ENCODE peak calls at places on chromosomes 3 and 15, in four cellular contexts. One of them, this sample, is unnamed.

GRCh38 chr3:194865595-194865994 is 179.9 kb downstream of the FAM43A start:
- DNase-seq in tibial nerve: no peak
- DNase-seq in foreskin melanocyte: no peak
- DNase-seq in non-pigmented ciliary epithelial cell: no peak
- DNase-seq in this sample: no peak

GRCh38 chr3:96986241-96986640 is 171.8 kb downstream of the EPHA6 start:
- DNase-seq in tibial nerve: no peak
- DNase-seq in foreskin melanocyte: no peak
- DNase-seq in non-pigmented ciliary epithelial cell: no peak
- DNase-seq in this sample: no peak

GRCh38 chr3:7144696-7145308 is 283.9 kb downstream of the GRM7 start:
- DNase-seq in foreskin melanocyte: peak; percentile 9
- DNase-seq in non-pigmented ciliary epithelial cell: no peak
- DNase-seq in tibial nerve: no peak
- DNase-seq in this sample: peak; percentile 6

GRCh38 chr3:21463319-21463718 is 287.7 kb downstream of the ZNF385D start:
- DNase-seq in foreskin melanocyte: no peak
- DNase-seq in non-pigmented ciliary epithelial cell: no peak
- DNase-seq in tibial nerve: no peak
- DNase-seq in this sample: no peak

GRCh38 chr3:113623324-113623723 is 73.1 kb downstream of the USF3 start:
- DNase-seq in foreskin melanocyte: no peak
- DNase-seq in tibial nerve: no peak
- DNase-seq in non-pigmented ciliary epithelial cell: no peak
- DNase-seq in this sample: no peak

GRCh38 chr3:33196538-33196937 is 22.1 kb downstream of the SUSD5 start:
- DNase-seq in tibial nerve: no peak
- DNase-seq in foreskin melanocyte: no peak
- DNase-seq in non-pigmented ciliary epithelial cell: no peak
- DNase-seq in this sample: no peak

GRCh38 chr15:70835415-70835814 is 18.5 kb downstream of the LARP6 start:
- DNase-seq in foreskin melanocyte: no peak
- DNase-seq in tibial nerve: peak; percentile 83
- DNase-seq in non-pigmented ciliary epithelial cell: no peak
- DNase-seq in this sample: no peak

GRCh38 chr3:152362086-152362485 is 93.4 kb downstream of the MBNL1 start:
- DNase-seq in foreskin melanocyte: no peak
- DNase-seq in tibial nerve: no peak
- DNase-seq in non-pigmented ciliary epithelial cell: no peak
- DNase-seq in this sample: no peak

GRCh38 chr3:122416966-122417365 is 1.1 kb upstream of the WDR5B start:
- DNase-seq in non-pigmented ciliary epithelial cell: no peak
- DNase-seq in tibial nerve: no peak
- DNase-seq in foreskin melanocyte: no peak
- DNase-seq in this sample: no peak

GRCh38 chr3:45950131-45950530 is 6.9 kb downstream of the CXCR6 start:
- DNase-seq in tibial nerve: no peak
- DNase-seq in foreskin melanocyte: no peak
- DNase-seq in non-pigmented ciliary epithelial cell: no peak
- DNase-seq in this sample: no peak

GRCh38 chr3:129521702-129522101 is 6.7 kb upstream of the RHO start:
- DNase-seq in foreskin melanocyte: no peak
- DNase-seq in non-pigmented ciliary epithelial cell: no peak
- DNase-seq in tibial nerve: no peak
- DNase-seq in this sample: no peak

GRCh38 chr15:95202569-95203349 is 971.4 kb downstream of the MCTP2 start:
- DNase-seq in non-pigmented ciliary epithelial cell: no peak
- DNase-seq in foreskin melanocyte: no peak
- DNase-seq in tibial nerve: no peak
- DNase-seq in this sample: no peak

GRCh38 chr15:92142242-92143232 is 251.1 kb upstream of the ST8SIA2 start:
- DNase-seq in non-pigmented ciliary epithelial cell: no peak
- DNase-seq in foreskin melanocyte: no peak
- DNase-seq in tibial nerve: no peak
- DNase-seq in this sample: peak; percentile 27

GRCh38 chr3:126464494-126464893 is 11.2 kb downstream of the ZXDC start:
- DNase-seq in foreskin melanocyte: no peak
- DNase-seq in non-pigmented ciliary epithelial cell: no peak
- DNase-seq in tibial nerve: no peak
- DNase-seq in this sample: no peak

GRCh38 chr3:128568602-128569490 is 75.8 kb upstream of the GATA2 start:
- DNase-seq in tibial nerve: no peak
- DNase-seq in foreskin melanocyte: no peak
- DNase-seq in non-pigmented ciliary epithelial cell: no peak
- DNase-seq in this sample: no peak

GRCh38 chr15:71103102-71103676 is 12.1 kb upstream of the THSD4 start:
- DNase-seq in tibial nerve: no peak
- DNase-seq in non-pigmented ciliary epithelial cell: no peak
- DNase-seq in foreskin melanocyte: no peak
- DNase-seq in this sample: no peak

GRCh38 chr15:101504866-101505609 is 15.5 kb upstream of the PCSK6 start:
- DNase-seq in foreskin melanocyte: no peak
- DNase-seq in non-pigmented ciliary epithelial cell: no peak
- DNase-seq in tibial nerve: no peak
- DNase-seq in this sample: no peak

GRCh38 chr15:70098461-70099166 is 897 bp upstream of the TLE3 start:
- DNase-seq in foreskin melanocyte: no peak
- DNase-seq in non-pigmented ciliary epithelial cell: no peak
- DNase-seq in tibial nerve: no peak
- DNase-seq in this sample: no peak